ENCODE peak calls at places on chromosomes 16 and 17, in six cellular contexts. P is fibroblast of pulmonary artery, I is HCEC 1CT, B is HuH-7, N is cerebellar nuclear complex, Y is suprapubic skin. D is an unnamed sample.

GRCh38 chr16:68539704-68540370 is 746 bp downstream of the ZFP90 start:
- DNase-seq in P (no peak), I (peak; percentile 14), B (no peak), N (no peak), Y (no peak), D (no peak)

GRCh38 chr16:78252757-78253156 is 153.3 kb downstream of the WWOX start:
- DNase-seq in P (no peak), I (no peak), B (no peak), N (no peak), Y (no peak), D (no peak)

GRCh38 chr17:17781591-17782424 is 55.0 kb downstream of the SREBF1 start:
- DNase-seq in P (peak; percentile 45), I (peak; percentile 29), B (peak; percentile 44), N (peak; percentile 52), Y (no peak), D (peak; percentile 84)

GRCh38 chr17:3034578-3034920 is 28.9 kb downstream of the OR1D5 start:
- DNase-seq in P (no peak), I (no peak), B (no peak), N (no peak), Y (no peak), D (peak; percentile 54)

GRCh38 chr17:11853321-11854151 is 143.7 kb downstream of the ZNF18 start:
- DNase-seq in P (no peak), I (no peak), B (no peak), N (no peak), Y (no peak), D (no peak)

GRCh38 chr16:82510041-82510440 is 116.7 kb upstream of the CDH13 start:
- DNase-seq in P (no peak), I (no peak), B (no peak), N (no peak), Y (no peak), D (no peak)

GRCh38 chr16:75116081-75116910 is at the start of gene LDHD:
- DNase-seq in P (peak; percentile 58), I (no peak), B (peak; percentile 82), N (peak; percentile 87), Y (peak; percentile 87), D (peak; percentile 90)

GRCh38 chr17:60390881-60391418 is 983 bp downstream of the USP32 start:
- DNase-seq in P (peak; percentile 53), I (peak; percentile 30), B (no peak), N (no peak), Y (no peak), D (no peak)

GRCh38 chr17:58381124-58381838 is 29.3 kb upstream of the SUPT4H1 start:
- DNase-seq in P (no peak), I (no peak), B (peak; percentile 57), N (peak; percentile 25), Y (no peak), D (no peak)

GRCh38 chr16:62720651-62721050 is 684.4 kb upstream of the CDH8 start:
- DNase-seq in P (no peak), I (no peak), B (no peak), N (no peak), Y (no peak), D (no peak)

GRCh38 chr17:79179334-79179733 is 104.7 kb downstream of the ENGASE start:
- DNase-seq in P (no peak), I (no peak), B (no peak), N (no peak), Y (no peak), D (no peak)

GRCh38 chr17:81607431-81607830 is 29.5 kb downstream of the NPLOC4 start:
- DNase-seq in P (no peak), I (no peak), B (no peak), N (no peak), Y (no peak), D (no peak)

GRCh38 chr17:81299846-81300585 is 4.9 kb upstream of the SLC38A10 start:
- DNase-seq in P (no peak), I (no peak), B (no peak), N (no peak), Y (no peak), D (no peak)

GRCh38 chr17:45227631-45228120 is 6.0 kb downstream of the FMNL1 start:
- DNase-seq in P (no peak), I (no peak), B (no peak), N (no peak), Y (peak; percentile 60), D (no peak)

GRCh38 chr17:72982680-72983079 is 109.8 kb downstream of the SLC39A11 start:
- DNase-seq in P (no peak), I (no peak), B (no peak), N (no peak), Y (no peak), D (no peak)

GRCh38 chr17:44543213-44543904 is 13.9 kb upstream of the FZD2 start:
- DNase-seq in P (peak; percentile 72), I (peak; percentile 94), B (no peak), N (no peak), Y (no peak), D (no peak)

GRCh38 chr16:8565498-8565897 is 24.8 kb downstream of the TMEM114 start:
- DNase-seq in P (no peak), I (no peak), B (no peak), N (no peak), Y (no peak), D (no peak)

GRCh38 chr17:77839324-77840155 is 119.0 kb upstream of the TNRC6C start:
- DNase-seq in P (peak; percentile 16), I (no peak), B (no peak), N (no peak), Y (peak; percentile 26), D (no peak)

GRCh38 chr16:71746442-71747046 is 22.0 kb upstream of the PHLPP2 start:
- DNase-seq in P (peak; percentile 64), I (peak; percentile 26), B (peak; percentile 52), N (no peak), Y (no peak), D (no peak)

GRCh38 chr16:22681881-22682291 is 132.1 kb upstream of the HS3ST2 start:
- DNase-seq in P (no peak), I (no peak), B (no peak), N (no peak), Y (no peak), D (peak; percentile 73)

GRCh38 chr17:49390548-49391324 is 23.9 kb downstream of the PHB1 start:
- DNase-seq in P (no peak), I (no peak), B (no peak), N (no peak), Y (no peak), D (no peak)

GRCh38 chr17:3828151-3828851 is 17.7 kb downstream of the NCBP3 start:
- DNase-seq in P (no peak), I (no peak), B (no peak), N (no peak), Y (no peak), D (no peak)

GRCh38 chr17:69654981-69655581 is 240.6 kb downstream of the MAP2K6 start:
- DNase-seq in P (peak; percentile 68), I (peak; percentile 91), B (no peak), N (no peak), Y (no peak), D (no peak)

GRCh38 chr17:76394166-76394565 is 9.8 kb downstream of the SPHK1 start:
- DNase-seq in P (no peak), I (no peak), B (no peak), N (no peak), Y (no peak), D (no peak)

GRCh38 chr16:4679854-4680636 is 13.3 kb upstream of the NUDT16L1 start:
- DNase-seq in P (peak; percentile 23), I (no peak), B (no peak), N (no peak), Y (peak; percentile 81), D (no peak)

GRCh38 chr17:58611331-58611730 is 80.5 kb downstream of the TEX14 start:
- DNase-seq in P (no peak), I (no peak), B (no peak), N (no peak), Y (no peak), D (no peak)

GRCh38 chr17:63399316-63399715 is 46.8 kb downstream of the CYB561 start:
- DNase-seq in P (peak; percentile 65), I (peak; percentile 37), B (no peak), N (no peak), Y (no peak), D (no peak)

GRCh38 chr16:86925067-86925791 is 346.9 kb downstream of the FOXL1 start:
- DNase-seq in P (peak; percentile 83), I (peak; percentile 84), B (no peak), N (no peak), Y (no peak), D (no peak)

GRCh38 chr16:397135-397661 is at the start of gene NME4:
- DNase-seq in P (peak; percentile 51), I (peak; percentile 23), B (no peak), N (no peak), Y (no peak), D (no peak)

GRCh38 chr16:2835638-2836493 is 5.8 kb downstream of the ZG16B start:
- DNase-seq in P (peak; percentile 90), I (peak; percentile 89), B (no peak), N (no peak), Y (no peak), D (no peak)

GRCh38 chr17:32303861-32304288 is 38.1 kb downstream of the C17orf75 start:
- DNase-seq in P (no peak), I (no peak), B (no peak), N (no peak), Y (no peak), D (no peak)

D was measured in coronary artery.